ENCODE peak calls at places on chromosomes 5 and 9, in five cellular contexts. E is sigmoid colon, S is SK-N-SH, J is stomach, A is K562. K is an unnamed sample. For H3K4me1, the result is how much of the 10 kb centered on the place peaks cover.

GRCh38 chr5:33049845-33050244 is 338.7 kb downstream of the NPR3 start:
- DNase-seq in E (no peak), S (peak), J (no peak), A (no peak), K (no peak)

GRCh38 chr5:75460947-75461346 is 50.5 kb downstream of the CERT1 start:
- DNase-seq in E (no peak), S (peak), J (peak), A (no peak), K (no peak)

GRCh38 chr9:104879555-104880318 is 48.2 kb downstream of the ABCA1 start:
- DNase-seq in E (no peak), S (no peak), J (no peak), A (no peak), K (no peak)

GRCh38 chr5:14714706-14715105 is 50.2 kb downstream of the OTULIN start:
- DNase-seq in E (no peak), S (no peak), J (no peak), A (no peak), K (no peak)

GRCh38 chr5:3595102-3595961 is at the start of gene IRX1:
- DNase-seq in E (no peak), S (peak), J (no peak), A (no peak), K (peak)

GRCh38 chr9:127143920-127144465 is 21.6 kb upstream of the ANGPTL2 start:
- DNase-seq in E (no peak), S (no peak), J (peak), A (no peak), K (peak)

GRCh38 chr5:80059354-80059980 is 24.3 kb downstream of the THBS4 start:
- DNase-seq in E (no peak), S (no peak), J (no peak), A (no peak), K (no peak)

GRCh38 chr9:132894857-132895846 is 16.5 kb downstream of the SPACA9 start:
- DNase-seq in E (no peak), S (no peak), J (no peak), A (no peak), K (peak)

GRCh38 chr9:32825203-32825602 is 41.9 kb downstream of the TMEM215 start:
- DNase-seq in E (no peak), S (peak), J (no peak), A (no peak), K (no peak)

GRCh38 chr5:75192804-75193203 is 43.9 kb downstream of the ANKRD31 start:
- DNase-seq in E (no peak), S (no peak), J (no peak), A (no peak), K (no peak)

GRCh38 chr5:95729115-95730010 is 1.8 kb upstream of the RHOBTB3 start:
- DNase-seq in E (no peak), S (no peak), J (no peak), A (no peak), K (no peak)

GRCh38 chr5:88776692-88777091 is 106.3 kb downstream of the MEF2C start:
- DNase-seq in E (no peak), S (no peak), J (no peak), A (no peak), K (no peak)

GRCh38 chr5:179267071-179267670 is 78.1 kb downstream of the ADAMTS2 start:
- DNase-seq in E (peak), S (peak), J (peak), A (no peak), K (peak)

GRCh38 chr5:179267671-179268071 is 77.6 kb downstream of the ADAMTS2 start:
- DNase-seq in E (peak), S (peak), J (peak), A (no peak), K (peak)

GRCh38 chr5:179264641-179265528 is 80.4 kb downstream of the ADAMTS2 start:
- DNase-seq in E (no peak), S (peak), J (peak), A (no peak), K (peak)

GRCh38 chr5:179265529-179266290 is 79.6 kb downstream of the ADAMTS2 start:
- DNase-seq in E (peak), S (peak), J (peak), A (no peak), K (peak)

DNA sequence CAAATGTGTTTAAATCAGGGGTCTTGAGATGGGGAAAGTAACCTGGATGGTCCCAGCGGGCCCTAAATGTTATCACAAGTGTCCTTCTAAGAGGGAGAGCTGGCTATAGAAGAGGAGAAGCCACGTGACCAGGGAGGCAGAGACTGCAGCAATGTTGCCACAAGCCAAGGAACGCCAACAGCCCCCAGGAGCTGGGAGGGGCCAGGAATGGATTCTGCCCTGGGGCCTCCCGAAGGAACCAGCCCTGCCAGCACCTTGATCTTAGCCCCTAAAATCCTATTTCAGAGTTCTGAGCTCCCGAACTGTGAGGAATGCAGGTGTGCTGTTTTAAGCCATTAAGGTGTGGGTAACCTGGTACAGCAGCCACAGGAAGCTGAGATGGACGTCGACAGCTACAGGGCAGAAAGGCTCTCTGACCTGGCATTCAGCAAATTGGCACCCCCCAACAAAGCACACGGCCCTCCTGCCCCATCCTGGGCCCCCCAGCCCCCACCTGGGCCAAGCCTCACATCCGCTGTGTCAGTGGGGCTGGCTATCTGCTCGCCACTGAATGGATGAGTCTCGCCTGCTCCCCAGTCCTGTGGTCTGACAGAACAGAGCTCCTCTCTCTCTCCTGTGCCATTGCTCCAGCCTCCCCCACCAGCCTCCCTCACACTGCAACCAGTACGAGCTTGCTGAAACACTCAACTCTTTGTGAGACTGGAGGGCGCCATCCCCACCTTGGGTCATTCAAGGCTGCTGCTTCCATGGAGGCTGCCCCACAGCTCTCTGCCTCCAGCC is 78.8 kb downstream of the ADAMTS2 start:
- DNase-seq in E (peak), S (peak), J (peak), A (no peak), K (peak)
- H3K4me1 ChIP-seq in E (half or more), S (half or more), J (under half), A (under half), K (half or more)

DNA sequence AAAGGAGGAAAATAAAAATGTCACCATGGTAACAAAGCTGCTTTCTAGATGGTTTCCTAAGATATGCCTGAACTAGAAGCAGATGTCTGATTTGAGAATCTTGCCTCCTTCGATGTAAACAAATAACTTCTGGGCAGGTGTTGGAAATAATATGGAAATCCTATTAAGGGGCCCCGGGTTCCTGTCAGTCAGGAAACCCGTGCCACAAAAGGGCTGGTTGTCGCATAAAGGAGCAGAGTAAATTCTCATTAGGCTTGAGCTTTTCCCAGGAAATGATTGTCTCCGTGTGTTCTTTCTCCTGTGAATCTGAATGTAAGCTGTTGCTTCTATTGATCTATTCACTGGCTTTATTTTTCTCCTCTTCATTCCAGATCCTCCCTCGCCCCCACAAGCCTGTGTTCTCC is 90.8 kb downstream of the TLE4 start:
- DNase-seq in E (no peak), S (peak), J (no peak), A (no peak), K (no peak)
- TF ChIP-seq EP300 in E (no peak), S (peak), J (no peak), A (no peak), K (no peak)

GRCh38 chr5:172906436-172906835 is 52.8 kb upstream of the RPL26L1 start:
- DNase-seq in E (no peak), S (no peak), J (no peak), A (no peak), K (no peak)
- H3K4me1 ChIP-seq in E (half or more), S (under half), J (half or more), A (under half), K (half or more)

DNA sequence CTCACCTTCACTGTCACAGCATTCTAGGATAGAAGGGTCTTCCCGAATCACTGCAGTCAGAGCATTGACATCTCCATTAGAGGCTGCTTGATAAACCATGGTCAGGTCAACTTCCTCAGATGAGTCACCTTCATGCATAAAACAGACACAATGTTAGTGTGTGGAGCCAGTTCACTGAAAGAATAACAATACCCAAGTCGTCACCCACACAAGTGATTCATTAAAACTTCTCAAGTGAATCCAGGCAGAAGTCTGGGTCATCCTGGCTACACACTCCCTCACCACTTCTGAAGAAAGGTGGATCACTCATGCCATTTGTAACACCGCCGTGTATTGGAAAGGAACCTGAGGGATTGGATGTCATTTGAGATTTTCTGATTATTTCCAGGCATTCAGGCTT is 49.6 kb downstream of the ANKRD55 start:
- DNase-seq in E (no peak), S (no peak), J (no peak), A (no peak), K (no peak)
- TF ChIP-seq EP300 in E (no peak), S (no peak), J (no peak), A (no peak), K (no peak)

DNA sequence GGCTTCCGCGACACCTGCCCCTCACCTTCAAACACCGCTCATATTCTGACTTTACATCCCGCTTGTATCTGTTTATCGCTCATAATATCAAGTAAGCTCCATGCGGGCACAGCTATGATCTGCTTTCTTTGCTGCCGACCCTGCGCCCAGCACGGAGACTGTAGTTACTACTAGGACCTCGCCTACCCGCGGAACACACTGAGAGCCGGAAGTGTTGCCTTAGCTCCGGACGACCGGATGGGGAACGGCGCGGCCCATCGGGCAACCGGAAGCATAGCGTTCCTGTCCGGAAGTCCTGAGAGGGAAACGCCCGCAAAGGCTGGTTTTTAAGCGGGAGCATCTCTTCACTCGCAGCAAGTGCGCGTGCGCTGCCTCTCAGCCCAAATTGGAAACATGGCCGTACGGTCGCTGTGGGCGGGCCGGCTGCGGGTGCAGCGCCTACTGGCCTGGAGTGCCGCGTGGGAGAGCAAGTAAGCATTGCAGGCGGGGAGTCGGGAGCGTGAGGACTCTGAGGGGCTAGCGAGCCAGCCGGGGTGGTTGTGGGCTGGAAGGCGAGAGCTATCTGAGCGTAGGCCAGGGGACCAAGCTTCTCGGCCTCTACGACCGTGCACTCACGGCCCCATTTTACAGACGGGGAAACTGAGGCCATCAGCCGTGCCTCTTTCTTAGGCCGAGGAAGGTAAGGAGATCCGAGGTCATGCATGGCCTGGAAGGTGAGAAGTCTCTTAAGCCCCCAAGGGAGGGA is at the start of gene GRPEL2:
- DNase-seq in E (peak), S (peak), J (peak), A (peak), K (peak)
- H3K4me1 ChIP-seq in E (under half), S (under half), J (under half), A (under half), K (under half)

GRCh38 chr5:139642891-139643871 is 5.0 kb upstream of the CXXC5 start:
- DNase-seq in E (peak), S (peak), J (peak), A (no peak), K (peak)
- TF ChIP-seq EP300 in E (no peak), S (no peak), J (no peak), A (no peak), K (no peak)

GRCh38 chr5:42506662-42507061 is 83.4 kb downstream of the GHR start:
- DNase-seq in E (no peak), S (no peak), J (no peak), A (no peak), K (no peak)

GRCh38 chr5:42502613-42503470 is 79.6 kb downstream of the GHR start:
- DNase-seq in E (no peak), S (no peak), J (no peak), A (no peak), K (no peak)

GRCh38 chr5:42513246-42513645 is 90.0 kb downstream of the GHR start:
- DNase-seq in E (no peak), S (no peak), J (no peak), A (no peak), K (no peak)

DNA sequence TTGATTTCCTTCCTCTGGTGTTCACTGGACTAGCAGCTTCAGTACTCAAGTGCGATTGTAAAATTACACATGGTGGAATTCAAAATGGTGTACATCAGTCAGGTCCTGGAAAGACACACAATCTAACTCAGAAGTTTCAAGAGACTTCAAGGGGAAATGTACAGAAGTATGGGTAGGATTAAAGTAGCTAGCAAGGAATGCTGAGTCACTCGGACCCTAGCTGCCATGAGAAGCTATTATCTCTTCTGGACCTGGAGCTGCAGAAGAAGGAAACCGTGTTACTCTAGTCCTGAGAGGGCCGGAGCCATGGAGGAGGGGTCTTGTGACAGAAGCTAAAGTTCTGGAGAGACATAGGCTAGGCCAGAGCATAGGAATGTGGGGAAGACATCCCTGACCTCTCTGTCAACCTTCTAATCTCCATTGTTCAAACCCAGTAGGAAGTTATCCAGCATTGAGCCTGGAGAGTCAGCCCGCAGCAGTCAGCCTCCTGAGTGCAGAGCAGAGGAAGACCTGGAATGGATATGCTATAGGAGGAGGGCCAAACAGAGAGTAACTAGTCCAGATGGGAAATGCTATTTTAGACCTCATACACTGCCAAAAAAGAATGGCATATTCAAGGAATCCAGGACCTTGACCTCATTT is 84.3 kb downstream of the GHR start:
- DNase-seq in E (no peak), S (no peak), J (no peak), A (no peak), K (no peak)
- H3K4me1 ChIP-seq in E (under half), S (under half), J (under half), A (under half), K (under half)